ENCODE peak calls at places on chromosome 17, in six cellular contexts. P, O, C, Z, X and V are unnamed samples.

GRCh38 chr17:39755550-39756375 is 18.0 kb downstream of the GRB7 start:
- DNase-seq in C (peak; percentile 67), X (peak; percentile 44), O (no peak), Z (no peak), P (peak; percentile 66), V (no peak)

GRCh38 chr17:32871736-32872135 is 5.2 kb downstream of the MYO1D start:
- DNase-seq in P (no peak), C (no peak), Z (no peak), X (no peak), O (no peak), V (no peak)

GRCh38 chr17:15303293-15303692 is 38.1 kb downstream of the TEKT3 start:
- DNase-seq in Z (no peak), P (no peak), O (no peak), X (no peak), C (no peak), V (no peak)

GRCh38 chr17:47605006-47605405 is 44.7 kb upstream of the KPNB1 start:
- DNase-seq in C (no peak), X (no peak), P (no peak), Z (no peak), O (no peak), V (no peak)

GRCh38 chr17:36979585-36979941 is 30.8 kb downstream of the AATF start:
- DNase-seq in P (no peak), C (no peak), Z (no peak), O (no peak), X (no peak), V (no peak)

GRCh38 chr17:10657866-10658265 is 757 bp upstream of the MYH3 start:
- DNase-seq in Z (no peak), X (no peak), P (no peak), O (no peak), C (no peak), V (no peak)

GRCh38 chr17:56319531-56319930 is 166.3 kb downstream of the ANKFN1 start:
- DNase-seq in O (no peak), X (peak; percentile 89), C (no peak), Z (peak; percentile 38), P (no peak), V (peak; percentile 58)

GRCh38 chr17:52235416-52235960 is 77.0 kb upstream of the CA10 start:
- DNase-seq in P (no peak), O (no peak), Z (no peak), X (no peak), C (no peak), V (no peak)

GRCh38 chr17:5667871-5668270 is 83.6 kb upstream of the NLRP1 start:
- DNase-seq in P (no peak), C (no peak), X (no peak), Z (no peak), O (no peak), V (no peak)

GRCh38 chr17:76523084-76524037 is 14.1 kb downstream of the CYGB start:
- DNase-seq in O (peak; percentile 89), X (no peak), P (peak; percentile 76), C (peak; percentile 87), Z (no peak), V (peak; percentile 29)

GRCh38 chr17:68821860-68822693 is 133.1 kb downstream of the ABCA8 start:
- DNase-seq in Z (peak; percentile 42), C (no peak), P (no peak), O (no peak), X (no peak), V (peak; percentile 96)

GRCh38 chr17:43860927-43861622 is 14.1 kb downstream of the CD300LG start:
- DNase-seq in P (no peak), X (no peak), Z (no peak), O (peak; percentile 47), C (no peak), V (no peak)

GRCh38 chr17:65446838-65447526 is 114.5 kb downstream of the AXIN2 start:
- DNase-seq in Z (no peak), P (no peak), O (no peak), X (no peak), C (no peak), V (no peak)

GRCh38 chr17:43410557-43411368 is 12.0 kb downstream of the ARL4D start:
- DNase-seq in Z (no peak), P (no peak), O (no peak), C (no peak), X (no peak), V (no peak)

GRCh38 chr17:49565948-49566491 is 9.7 kb upstream of the NXPH3 start:
- DNase-seq in C (peak; percentile 43), O (peak; percentile 85), Z (no peak), P (no peak), X (no peak), V (no peak)

GRCh38 chr17:18862011-18862410 is 4.1 kb downstream of the PRPSAP2 start:
- DNase-seq in X (no peak), P (no peak), O (no peak), C (no peak), Z (no peak), V (no peak)

GRCh38 chr17:73343168-73343634 is 31.4 kb upstream of the CDC42EP4 start:
- DNase-seq in Z (no peak), O (peak; percentile 49), C (no peak), P (no peak), X (no peak), V (no peak)

GRCh38 chr17:7842380-7842949 is 8.4 kb downstream of the KDM6B start:
- DNase-seq in C (peak; percentile 96), P (peak; percentile 97), Z (peak; percentile 85), X (peak; percentile 40), O (no peak), V (peak; percentile 72)

GRCh38 chr17:37770631-37771518 is 26.0 kb upstream of the HNF1B start:
- DNase-seq in X (peak; percentile 17), Z (peak; percentile 35), O (no peak), P (no peak), C (peak; percentile 65), V (peak; percentile 40)

GRCh38 chr17:56812971-56813388 is 20.7 kb downstream of the C17orf67 start:
- DNase-seq in Z (no peak), C (no peak), X (peak; percentile 92), P (no peak), O (no peak), V (no peak)

GRCh38 chr17:68812876-68813584 is 142.2 kb downstream of the ABCA8 start:
- DNase-seq in C (no peak), O (no peak), P (no peak), X (no peak), Z (no peak), V (no peak)

GRCh38 chr17:18040287-18040858 is 1.2 kb downstream of the GID4 start:
- DNase-seq in O (no peak), X (no peak), Z (no peak), C (no peak), P (no peak), V (no peak)

GRCh38 chr17:83076930-83077329 is 2.5 kb upstream of the METRNL start:
- DNase-seq in C (peak; percentile 27), P (no peak), O (no peak), X (no peak), Z (no peak), V (no peak)

GRCh38 chr17:45430738-45431530 is 1.7 kb downstream of the ARHGAP27 start:
- DNase-seq in Z (no peak), O (no peak), C (peak; percentile 52), P (no peak), X (no peak), V (no peak)